ENCODE peak calls at places on chromosomes 4 and X, in four cellular contexts. One of them, this sample, is unnamed.

GRCh38 chr4:3246458-3247398 is 2.2 kb upstream of the MSANTD1 start:
- DNase-seq in K562: no peak
- DNase-seq in IMR-90: no peak
- DNase-seq in H1: no peak
- DNase-seq in this sample: no peak

GRCh38 chr4:20433101-20433705 is 181.5 kb downstream of the SLIT2 start:
- DNase-seq in K562: no peak
- DNase-seq in IMR-90: no peak
- DNase-seq in H1: no peak
- DNase-seq in this sample: no peak

GRCh38 chr4:84855774-84856173 is 110.7 kb downstream of the WDFY3 start:
- DNase-seq in K562: no peak
- DNase-seq in IMR-90: no peak
- DNase-seq in H1: no peak
- DNase-seq in this sample: no peak

GRCh38 chr4:73894021-73894420 is 24.8 kb downstream of the CXCL1 start:
- DNase-seq in K562: no peak
- DNase-seq in IMR-90: peak
- DNase-seq in H1: no peak
- DNase-seq in this sample: no peak

GRCh38 chr4:78612398-78613005 is 60.9 kb downstream of the ANXA3 start:
- DNase-seq in K562: peak
- DNase-seq in IMR-90: peak
- DNase-seq in H1: no peak
- DNase-seq in this sample: no peak

GRCh38 chr4:150001815-150002214 is 76.4 kb upstream of the DCLK2 start:
- DNase-seq in K562: no peak
- DNase-seq in IMR-90: peak
- DNase-seq in H1: no peak
- DNase-seq in this sample: no peak

GRCh38 chr4:26201119-26201518 is 119.7 kb upstream of the RBPJ start:
- DNase-seq in K562: no peak
- DNase-seq in IMR-90: no peak
- DNase-seq in H1: no peak
- DNase-seq in this sample: no peak

GRCh38 chr4:141636771-141637460 is 533 bp downstream of the IL15 start:
- DNase-seq in K562: peak
- DNase-seq in IMR-90: peak
- DNase-seq in H1: peak
- DNase-seq in this sample: no peak

GRCh38 chr4:128477540-128477939 is 189.9 kb upstream of the PGRMC2 start:
- DNase-seq in K562: no peak
- DNase-seq in IMR-90: no peak
- DNase-seq in H1: no peak
- DNase-seq in this sample: no peak

GRCh38 chr4:98658287-98659105 is at the start of gene TSPAN5:
- DNase-seq in K562: peak
- DNase-seq in IMR-90: peak
- DNase-seq in H1: peak
- DNase-seq in this sample: no peak

GRCh38 chr4:174244441-174244840 is 39.0 kb downstream of the FBXO8 start:
- DNase-seq in K562: no peak
- DNase-seq in IMR-90: peak
- DNase-seq in H1: no peak
- DNase-seq in this sample: no peak

GRCh38 chrX:25726539-25726938 is 411.6 kb upstream of the MAGEB18 start:
- DNase-seq in K562: no peak
- DNase-seq in IMR-90: no peak
- DNase-seq in H1: no peak
- DNase-seq in this sample: no peak

GRCh38 chrX:7444967-7445366 is 297.0 kb upstream of the PUDP start:
- DNase-seq in K562: no peak
- DNase-seq in IMR-90: no peak
- DNase-seq in H1: no peak
- DNase-seq in this sample: peak

GRCh38 chr4:26273308-26273980 is 47.4 kb upstream of the RBPJ start:
- DNase-seq in K562: no peak
- DNase-seq in IMR-90: no peak
- DNase-seq in H1: no peak
- DNase-seq in this sample: no peak

GRCh38 chr4:6044276-6044675 is 26.0 kb upstream of the C4orf50 start:
- DNase-seq in K562: no peak
- DNase-seq in IMR-90: no peak
- DNase-seq in H1: no peak
- DNase-seq in this sample: no peak

GRCh38 chrX:48688531-48689142 is 5.0 kb downstream of the WAS start:
- DNase-seq in K562: no peak
- DNase-seq in IMR-90: no peak
- DNase-seq in H1: no peak
- DNase-seq in this sample: no peak

GRCh38 chr4:181475781-181476180 is 767.4 kb upstream of the TENM3 start:
- DNase-seq in K562: no peak
- DNase-seq in IMR-90: no peak
- DNase-seq in H1: peak
- DNase-seq in this sample: no peak

GRCh38 chrX:11239230-11239629 is 54.0 kb upstream of the AMELX start:
- DNase-seq in K562: peak
- DNase-seq in IMR-90: peak
- DNase-seq in H1: no peak
- DNase-seq in this sample: peak

GRCh38 chrX:40082447-40083119 is 15.2 kb downstream of the BCOR start:
- DNase-seq in K562: no peak
- DNase-seq in IMR-90: no peak
- DNase-seq in H1: no peak
- DNase-seq in this sample: no peak

GRCh38 chrX:18354369-18355329 is at the start of gene SCML2:
- DNase-seq in K562: peak
- DNase-seq in IMR-90: peak
- DNase-seq in H1: peak
- DNase-seq in this sample: no peak

GRCh38 chrX:14003876-14004425 is 25.7 kb downstream of the GEMIN8 start:
- DNase-seq in K562: no peak
- DNase-seq in IMR-90: no peak
- DNase-seq in H1: no peak
- DNase-seq in this sample: no peak

GRCh38 chr4:169640261-169640880 is 20.0 kb downstream of the CLCN3 start:
- DNase-seq in K562: no peak
- DNase-seq in IMR-90: peak
- DNase-seq in H1: no peak
- DNase-seq in this sample: no peak

GRCh38 chrX:137118536-137118935 is 84.7 kb upstream of the GPR101 start:
- DNase-seq in K562: no peak
- DNase-seq in IMR-90: no peak
- DNase-seq in H1: no peak
- DNase-seq in this sample: no peak

GRCh38 chr4:31341601-31342375 is 621.6 kb downstream of the PCDH7 start:
- DNase-seq in K562: no peak
- DNase-seq in IMR-90: no peak
- DNase-seq in H1: no peak
- DNase-seq in this sample: no peak

GRCh38 chr4:168679397-168680176 is 182.7 kb downstream of the PALLD start:
- DNase-seq in K562: no peak
- DNase-seq in IMR-90: peak
- DNase-seq in H1: no peak
- DNase-seq in this sample: no peak

GRCh38 chrX:72394518-72395163 is 88.9 kb upstream of the CITED1 start:
- DNase-seq in K562: no peak
- DNase-seq in IMR-90: peak
- DNase-seq in H1: no peak
- DNase-seq in this sample: no peak

GRCh38 chr4:76420901-76421581 is at the start of gene CCDC158:
- DNase-seq in K562: no peak
- DNase-seq in IMR-90: no peak
- DNase-seq in H1: no peak
- DNase-seq in this sample: no peak

GRCh38 chrX:134891652-134892051 is 99.1 kb upstream of the SMIM10 start:
- DNase-seq in K562: no peak
- DNase-seq in IMR-90: peak
- DNase-seq in H1: no peak
- DNase-seq in this sample: no peak

GRCh38 chr4:5839332-5839731 is 53.6 kb downstream of the CRMP1 start:
- DNase-seq in K562: no peak
- DNase-seq in IMR-90: no peak
- DNase-seq in H1: no peak
- DNase-seq in this sample: no peak

GRCh38 chr4:163121689-163122088 is 45.0 kb downstream of the NAF1 start:
- DNase-seq in K562: no peak
- DNase-seq in IMR-90: peak
- DNase-seq in H1: no peak
- DNase-seq in this sample: no peak

GRCh38 chrX:40155617-40156471 is 58.1 kb upstream of the BCOR start:
- DNase-seq in K562: peak
- DNase-seq in IMR-90: no peak
- DNase-seq in H1: peak
- DNase-seq in this sample: no peak

GRCh38 chrX:96244955-96245354 is 439.7 kb upstream of the DIAPH2 start:
- DNase-seq in K562: no peak
- DNase-seq in IMR-90: no peak
- DNase-seq in H1: no peak
- DNase-seq in this sample: no peak

GRCh38 chrX:110268875-110269274 is 49.0 kb downstream of the AMMECR1 start:
- DNase-seq in K562: peak
- DNase-seq in IMR-90: no peak
- DNase-seq in H1: no peak
- DNase-seq in this sample: no peak

GRCh38 chr4:87050596-87050995 is 115.8 kb downstream of the AFF1 start:
- DNase-seq in K562: no peak
- DNase-seq in IMR-90: no peak
- DNase-seq in H1: no peak
- DNase-seq in this sample: no peak
- TF ChIP-seq CTCF in K562: no peak
- TF ChIP-seq CTCF in IMR-90: no peak
- TF ChIP-seq CTCF in H1: no peak
- TF ChIP-seq CTCF in this sample: no peak

GRCh38 chr4:83230928-83231327 is 53.7 kb downstream of the COQ2 start:
- DNase-seq in K562: no peak
- DNase-seq in IMR-90: no peak
- DNase-seq in H1: no peak
- DNase-seq in this sample: no peak

GRCh38 chr4:83237591-83237990 is 47.0 kb downstream of the COQ2 start:
- DNase-seq in K562: no peak
- DNase-seq in IMR-90: no peak
- DNase-seq in H1: no peak
- DNase-seq in this sample: no peak

GRCh38 chr4:83231620-83232056 is 53.0 kb downstream of the COQ2 start:
- DNase-seq in K562: no peak
- DNase-seq in IMR-90: no peak
- DNase-seq in H1: no peak
- DNase-seq in this sample: peak

GRCh38 chr4:83234902-83235644 is 49.5 kb downstream of the COQ2 start:
- DNase-seq in K562: no peak
- DNase-seq in IMR-90: no peak
- DNase-seq in H1: no peak
- DNase-seq in this sample: no peak

GRCh38 chr4:83232087-83232486 is 52.5 kb downstream of the COQ2 start:
- DNase-seq in K562: no peak
- DNase-seq in IMR-90: no peak
- DNase-seq in H1: no peak
- DNase-seq in this sample: no peak
- H2AFZ ChIP-seq in K562: no peak
- H2AFZ ChIP-seq in IMR-90: no peak
- H2AFZ ChIP-seq in H1: no peak
- H2AFZ ChIP-seq in this sample: no peak

GRCh38 chrX:16714504-16714903 is 2.0 kb upstream of the CTPS2 start:
- DNase-seq in K562: no peak
- DNase-seq in IMR-90: no peak
- DNase-seq in H1: no peak
- DNase-seq in this sample: no peak

GRCh38 chrX:16712825-16713155 is 321 bp upstream of the CTPS2 start:
- DNase-seq in K562: no peak
- DNase-seq in IMR-90: no peak
- DNase-seq in H1: no peak
- DNase-seq in this sample: no peak

GRCh38 chrX:16712116-16712824 is at the start of gene CTPS2:
- DNase-seq in K562: peak
- DNase-seq in IMR-90: peak
- DNase-seq in H1: peak
- DNase-seq in this sample: no peak

GRCh38 chrX:16708016-16708415 is 4.5 kb downstream of the CTPS2 start:
- DNase-seq in K562: no peak
- DNase-seq in IMR-90: no peak
- DNase-seq in H1: no peak
- DNase-seq in this sample: no peak

GRCh38 chrX:16711219-16712115 is 1.0 kb downstream of the CTPS2 start:
- DNase-seq in K562: peak
- DNase-seq in IMR-90: no peak
- DNase-seq in H1: peak
- DNase-seq in this sample: no peak
- TF ChIP-seq CHD1 in K562: no peak
- TF ChIP-seq CHD1 in IMR-90: no peak
- TF ChIP-seq CHD1 in H1: no peak
- TF ChIP-seq CHD1 in this sample: no peak

GRCh38 chrX:102957751-102958150 is 20.7 kb downstream of the RAB40AL start:
- DNase-seq in K562: no peak
- DNase-seq in IMR-90: peak
- DNase-seq in H1: no peak
- DNase-seq in this sample: no peak

GRCh38 chrX:102959471-102959870 is 22.4 kb downstream of the RAB40AL start:
- DNase-seq in K562: no peak
- DNase-seq in IMR-90: peak
- DNase-seq in H1: no peak
- DNase-seq in this sample: no peak

GRCh38 chrX:102963955-102964354 is 26.9 kb downstream of the RAB40AL start:
- DNase-seq in K562: no peak
- DNase-seq in IMR-90: no peak
- DNase-seq in H1: no peak
- DNase-seq in this sample: no peak

DNA sequence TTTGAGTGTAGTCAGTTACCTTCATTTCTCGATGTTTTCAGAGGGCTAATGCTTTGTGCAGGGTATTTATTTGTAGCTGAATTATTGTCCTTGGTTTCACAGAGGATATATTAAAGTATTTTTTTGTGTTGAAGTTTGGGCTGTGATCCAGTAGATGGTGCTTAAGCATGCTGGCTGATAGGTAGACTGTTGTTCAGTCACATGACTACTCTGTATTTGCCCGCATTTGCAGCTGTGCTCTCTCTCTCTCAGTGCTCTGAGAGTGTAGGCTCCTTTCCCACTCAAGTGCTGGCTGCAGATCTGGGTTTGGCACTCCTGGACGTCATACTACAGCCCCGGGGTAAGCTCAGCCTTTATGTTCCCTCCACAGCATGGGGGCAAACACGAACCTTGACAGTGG is 21.7 kb downstream of the RAB40AL start:
- DNase-seq in K562: no peak
- DNase-seq in IMR-90: no peak
- DNase-seq in H1: no peak
- DNase-seq in this sample: no peak
- TF ChIP-seq CTCF in K562: peak
- TF ChIP-seq CTCF in IMR-90: no peak
- TF ChIP-seq CTCF in H1: no peak
- TF ChIP-seq CTCF in this sample: no peak

GRCh38 chr4:53349201-53349600 is 16.7 kb downstream of the SCFD2 start:
- DNase-seq in K562: no peak
- DNase-seq in IMR-90: no peak
- DNase-seq in H1: no peak
- DNase-seq in this sample: no peak

GRCh38 chr4:53346920-53347852 is 18.7 kb downstream of the SCFD2 start:
- DNase-seq in K562: no peak
- DNase-seq in IMR-90: peak
- DNase-seq in H1: no peak
- DNase-seq in this sample: no peak
- H2AFZ ChIP-seq in K562: no peak
- H2AFZ ChIP-seq in IMR-90: no peak
- H2AFZ ChIP-seq in H1: no peak
- H2AFZ ChIP-seq in this sample: no peak